ENCODE peak calls at places on chromosomes 4 and X, in five cellular contexts. B is cardiac fibroblast, C is bronchial epithelial cell, M is A673, U is adrenal gland. Q is an unnamed sample.

GRCh38 chr4:122783301-122784215 is 43.1 kb upstream of the FGF2 start:
- DNase-seq in B (peak), C (peak), M (peak), U (peak), Q (peak)

GRCh38 chrX:18701621-18702361 is 5.7 kb upstream of the PPEF1 start:
- DNase-seq in B (peak), C (peak), M (no peak), U (peak), Q (no peak)

GRCh38 chr4:41304221-41304620 is 47.5 kb downstream of the UCHL1 start:
- DNase-seq in M (no peak), C (peak), U (no peak), B (no peak), Q (no peak)

GRCh38 chr4:11954093-11954492 is 525.4 kb upstream of the HS3ST1 start:
- DNase-seq in U (peak), C (peak), B (peak), M (no peak), Q (no peak)

GRCh38 chr4:125707397-125707796 is 392.6 kb downstream of the FAT4 start:
- DNase-seq in C (no peak), B (no peak), M (no peak), U (no peak), Q (no peak)

GRCh38 chr4:7428261-7429068 is 6.3 kb downstream of the PSAPL1 start:
- DNase-seq in U (no peak), M (no peak), C (no peak), B (no peak), Q (no peak)

GRCh38 chr4:57548856-57549255 is 438.7 kb upstream of the IGFBP7 start:
- DNase-seq in B (no peak), U (no peak), M (no peak), C (no peak), Q (no peak)

GRCh38 chr4:109631709-109632108 is 71.5 kb downstream of the CASP6 start:
- DNase-seq in M (no peak), U (no peak), C (no peak), B (no peak), Q (no peak)

GRCh38 chr4:137129471-137130244 is 402.6 kb downstream of the PCDH18 start:
- DNase-seq in M (no peak), C (no peak), B (no peak), U (no peak), Q (peak)

DNA sequence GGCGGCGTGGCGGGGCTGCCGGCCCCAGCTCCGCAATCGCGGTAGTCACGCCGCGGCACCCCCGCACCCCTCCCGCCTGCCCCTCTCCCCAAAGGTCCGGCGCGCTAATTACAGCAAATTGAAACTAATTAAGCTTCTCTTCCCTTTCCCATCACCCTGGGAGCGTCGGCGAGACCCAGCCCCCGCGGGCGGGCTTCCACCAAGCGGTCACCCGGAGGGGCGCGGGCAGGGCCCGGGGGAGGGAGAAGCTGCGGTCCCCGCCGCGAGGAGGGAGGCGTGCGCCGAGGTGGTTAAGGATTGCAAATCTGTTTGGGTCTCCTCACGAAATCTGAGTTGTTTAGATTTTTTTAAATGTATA is 13.1 kb downstream of the ARX start:
- DNase-seq in M (no peak), U (no peak), B (no peak), C (no peak), Q (no peak)
- H3K4me3 ChIP-seq in M (no peak), U (no peak), B (no peak), C (peak), Q (no peak)

GRCh38 chr4:153787156-153787555 is 1.7 kb downstream of the SFRP2 start:
- DNase-seq in M (no peak), B (no peak), C (no peak), U (no peak), Q (no peak)
- H3K4me3 ChIP-seq in M (no peak), B (no peak), C (no peak), U (no peak), Q (no peak)

GRCh38 chrX:108439434-108439883 is at the start of gene COL4A5:
- DNase-seq in U (peak), C (peak), M (peak), B (peak), Q (peak)

GRCh38 chrX:108437789-108438623 is at the start of gene COL4A6:
- DNase-seq in B (no peak), C (peak), U (no peak), M (no peak), Q (no peak)

GRCh38 chrX:108435261-108435660 is 3.0 kb downstream of the COL4A6 start:
- DNase-seq in U (no peak), M (no peak), C (no peak), B (no peak), Q (no peak)

GRCh38 chrX:108439961-108440696 is 491 bp downstream of the COL4A5 start:
- DNase-seq in M (peak), U (peak), B (peak), C (no peak), Q (peak)

GRCh38 chrX:108437354-108437753 is 868 bp downstream of the COL4A6 start:
- DNase-seq in B (no peak), C (no peak), M (no peak), U (no peak), Q (no peak)
- H3K4me3 ChIP-seq in B (peak), C (peak), M (no peak), U (no peak), Q (no peak)

DNA sequence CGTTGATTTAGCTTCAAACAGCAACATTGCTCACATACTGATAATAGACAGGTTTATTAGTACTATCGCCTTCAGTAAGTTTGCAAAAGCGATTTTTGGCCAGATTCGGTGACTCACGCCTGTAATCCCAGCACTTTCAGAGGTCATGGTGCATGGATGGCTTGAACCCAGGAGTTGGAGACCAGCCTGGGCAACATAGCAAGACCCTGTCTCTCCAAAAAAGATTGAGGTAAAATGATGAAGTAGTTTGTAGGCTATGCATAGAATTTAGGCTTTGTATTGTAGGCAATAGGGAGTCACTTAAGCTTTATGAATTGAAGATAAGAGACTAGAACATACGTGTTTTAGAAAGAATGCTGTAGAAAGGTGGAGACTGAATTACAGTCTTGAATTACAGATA is 1.1 kb upstream of the GNPDA2 start:
- DNase-seq in C (no peak), U (no peak), M (no peak), B (no peak), Q (no peak)
- H3K4me3 ChIP-seq in C (no peak), U (no peak), M (no peak), B (no peak), Q (no peak)

GRCh38 chrX:68443155-68443868 is 10.0 kb upstream of the OPHN1 start:
- DNase-seq in M (peak), C (no peak), B (peak), U (no peak), Q (peak)
- H3K4me3 ChIP-seq in M (no peak), C (no peak), B (no peak), U (no peak), Q (no peak)

Q was measured in AG10803.